ENCODE peak calls at places on chromosomes 12 and 14, in six cellular contexts. One of them, this sample, is unnamed.

GRCh38 chr12:78938341-78939084 is 73.9 kb downstream of the SYT1 start:
- DNase-seq in activated T-helper 1 cell treated with anti-CD3 and anti-CD28 coated beads, Interleukin-2, amount 50 U/mL, for 16 hours: no peak
- DNase-seq in breast epithelium: no peak
- DNase-seq in WTC11: no peak
- DNase-seq in stimulated activated CD4-positive, alpha-beta T cell treated with anti-CD3 and anti-CD28 coated beads, Interleukin-1b, Interleukin-23, amount 100 ng/mL, for 24 hours: no peak
- DNase-seq in K562: no peak
- DNase-seq in this sample: no peak

GRCh38 chr14:64721391-64721791 is 17.2 kb downstream of the PLEKHG3 start:
- DNase-seq in stimulated activated CD4-positive, alpha-beta T cell treated with anti-CD3 and anti-CD28 coated beads, Interleukin-1b, Interleukin-23, amount 100 ng/mL, for 24 hours: no peak
- DNase-seq in K562: no peak
- DNase-seq in breast epithelium: peak
- DNase-seq in WTC11: no peak
- DNase-seq in activated T-helper 1 cell treated with anti-CD3 and anti-CD28 coated beads, Interleukin-2, amount 50 U/mL, for 16 hours: no peak
- DNase-seq in this sample: no peak

GRCh38 chr12:112466011-112466422 is 47.3 kb downstream of the PTPN11 start:
- DNase-seq in activated T-helper 1 cell treated with anti-CD3 and anti-CD28 coated beads, Interleukin-2, amount 50 U/mL, for 16 hours: no peak
- DNase-seq in breast epithelium: no peak
- DNase-seq in K562: no peak
- DNase-seq in WTC11: no peak
- DNase-seq in stimulated activated CD4-positive, alpha-beta T cell treated with anti-CD3 and anti-CD28 coated beads, Interleukin-1b, Interleukin-23, amount 100 ng/mL, for 24 hours: no peak
- DNase-seq in this sample: no peak

GRCh38 chr14:94598816-94599655 is 13.2 kb upstream of the SERPINA3 start:
- DNase-seq in K562: no peak
- DNase-seq in breast epithelium: peak
- DNase-seq in WTC11: no peak
- DNase-seq in stimulated activated CD4-positive, alpha-beta T cell treated with anti-CD3 and anti-CD28 coated beads, Interleukin-1b, Interleukin-23, amount 100 ng/mL, for 24 hours: no peak
- DNase-seq in activated T-helper 1 cell treated with anti-CD3 and anti-CD28 coated beads, Interleukin-2, amount 50 U/mL, for 16 hours: no peak
- DNase-seq in this sample: peak

GRCh38 chr14:100067971-100068959 is 3.0 kb downstream of the EVL start:
- DNase-seq in stimulated activated CD4-positive, alpha-beta T cell treated with anti-CD3 and anti-CD28 coated beads, Interleukin-1b, Interleukin-23, amount 100 ng/mL, for 24 hours: peak
- DNase-seq in activated T-helper 1 cell treated with anti-CD3 and anti-CD28 coated beads, Interleukin-2, amount 50 U/mL, for 16 hours: peak
- DNase-seq in breast epithelium: no peak
- DNase-seq in K562: peak
- DNase-seq in WTC11: no peak
- DNase-seq in this sample: no peak

GRCh38 chr12:42124764-42125371 is 19.8 kb downstream of the GXYLT1 start:
- DNase-seq in WTC11: no peak
- DNase-seq in activated T-helper 1 cell treated with anti-CD3 and anti-CD28 coated beads, Interleukin-2, amount 50 U/mL, for 16 hours: no peak
- DNase-seq in K562: no peak
- DNase-seq in stimulated activated CD4-positive, alpha-beta T cell treated with anti-CD3 and anti-CD28 coated beads, Interleukin-1b, Interleukin-23, amount 100 ng/mL, for 24 hours: no peak
- DNase-seq in breast epithelium: no peak
- DNase-seq in this sample: no peak

GRCh38 chr12:53695148-53696138 is 19.6 kb upstream of the ATP5MC2 start:
- DNase-seq in K562: peak
- DNase-seq in activated T-helper 1 cell treated with anti-CD3 and anti-CD28 coated beads, Interleukin-2, amount 50 U/mL, for 16 hours: no peak
- DNase-seq in breast epithelium: no peak
- DNase-seq in stimulated activated CD4-positive, alpha-beta T cell treated with anti-CD3 and anti-CD28 coated beads, Interleukin-1b, Interleukin-23, amount 100 ng/mL, for 24 hours: no peak
- DNase-seq in WTC11: peak
- DNase-seq in this sample: peak

GRCh38 chr12:94193168-94193567 is 44.8 kb downstream of the PLXNC1 start:
- DNase-seq in breast epithelium: no peak
- DNase-seq in stimulated activated CD4-positive, alpha-beta T cell treated with anti-CD3 and anti-CD28 coated beads, Interleukin-1b, Interleukin-23, amount 100 ng/mL, for 24 hours: no peak
- DNase-seq in WTC11: no peak
- DNase-seq in K562: no peak
- DNase-seq in activated T-helper 1 cell treated with anti-CD3 and anti-CD28 coated beads, Interleukin-2, amount 50 U/mL, for 16 hours: no peak
- DNase-seq in this sample: no peak

GRCh38 chr14:95725685-95726336 is 11.9 kb upstream of the TCL1A start:
- DNase-seq in WTC11: no peak
- DNase-seq in activated T-helper 1 cell treated with anti-CD3 and anti-CD28 coated beads, Interleukin-2, amount 50 U/mL, for 16 hours: no peak
- DNase-seq in breast epithelium: no peak
- DNase-seq in stimulated activated CD4-positive, alpha-beta T cell treated with anti-CD3 and anti-CD28 coated beads, Interleukin-1b, Interleukin-23, amount 100 ng/mL, for 24 hours: no peak
- DNase-seq in K562: no peak
- DNase-seq in this sample: no peak

GRCh38 chr12:14716848-14717444 is 20.5 kb upstream of the GUCY2C start:
- DNase-seq in WTC11: peak
- DNase-seq in K562: peak
- DNase-seq in breast epithelium: no peak
- DNase-seq in activated T-helper 1 cell treated with anti-CD3 and anti-CD28 coated beads, Interleukin-2, amount 50 U/mL, for 16 hours: no peak
- DNase-seq in stimulated activated CD4-positive, alpha-beta T cell treated with anti-CD3 and anti-CD28 coated beads, Interleukin-1b, Interleukin-23, amount 100 ng/mL, for 24 hours: peak
- DNase-seq in this sample: peak

This sample was measured in neural progenitor cell.